ENCODE peak calls at places on chromosomes 16 and 17, in six cellular contexts. One of them, this sample, is unnamed.

GRCh38 chr17:80649672-80650338 is 105.2 kb downstream of the RPTOR start:
- DNase-seq in naive thymus-derived CD4-positive, alpha-beta T cell: peak; percentile 68
- DNase-seq in tibial nerve: peak; percentile 40
- DNase-seq in left ventricle myocardium inferior: peak; percentile 57
- DNase-seq in psoas muscle: peak; percentile 69
- DNase-seq in mammary epithelial cell: peak; percentile 74
- DNase-seq in this sample: peak; percentile 81

GRCh38 chr17:46962374-46962790 is 16.7 kb downstream of the RPRML start:
- DNase-seq in naive thymus-derived CD4-positive, alpha-beta T cell: no peak
- DNase-seq in left ventricle myocardium inferior: no peak
- DNase-seq in tibial nerve: no peak
- DNase-seq in psoas muscle: no peak
- DNase-seq in mammary epithelial cell: no peak
- DNase-seq in this sample: peak; percentile 80

GRCh38 chr17:28008526-28008925 is 34.0 kb upstream of the NLK start:
- DNase-seq in tibial nerve: no peak
- DNase-seq in left ventricle myocardium inferior: peak; percentile 22
- DNase-seq in mammary epithelial cell: peak; percentile 60
- DNase-seq in psoas muscle: no peak
- DNase-seq in naive thymus-derived CD4-positive, alpha-beta T cell: no peak
- DNase-seq in this sample: peak; percentile 64

GRCh38 chr17:27199948-27200347 is 94.0 kb upstream of the WSB1 start:
- DNase-seq in naive thymus-derived CD4-positive, alpha-beta T cell: no peak
- DNase-seq in psoas muscle: no peak
- DNase-seq in tibial nerve: no peak
- DNase-seq in mammary epithelial cell: peak; percentile 8
- DNase-seq in left ventricle myocardium inferior: no peak
- DNase-seq in this sample: no peak

GRCh38 chr17:82030470-82031302 is 792 bp upstream of the RAC3 start:
- DNase-seq in left ventricle myocardium inferior: peak; percentile 81
- DNase-seq in psoas muscle: peak; percentile 87
- DNase-seq in naive thymus-derived CD4-positive, alpha-beta T cell: peak; percentile 83
- DNase-seq in mammary epithelial cell: peak; percentile 58
- DNase-seq in tibial nerve: peak; percentile 55
- DNase-seq in this sample: no peak

GRCh38 chr16:31487720-31488629 is 5.1 kb downstream of the SLC5A2 start:
- DNase-seq in mammary epithelial cell: peak; percentile 66
- DNase-seq in tibial nerve: no peak
- DNase-seq in naive thymus-derived CD4-positive, alpha-beta T cell: peak; percentile 79
- DNase-seq in left ventricle myocardium inferior: peak; percentile 37
- DNase-seq in psoas muscle: peak; percentile 49
- DNase-seq in this sample: peak; percentile 33

GRCh38 chr17:40325156-40326013 is 16.4 kb downstream of the RARA start:
- DNase-seq in psoas muscle: peak; percentile 18
- DNase-seq in left ventricle myocardium inferior: peak; percentile 14
- DNase-seq in mammary epithelial cell: no peak
- DNase-seq in tibial nerve: no peak
- DNase-seq in naive thymus-derived CD4-positive, alpha-beta T cell: no peak
- DNase-seq in this sample: no peak

GRCh38 chr17:77504652-77505459 is 364.1 kb downstream of the SEC14L1 start:
- DNase-seq in psoas muscle: no peak
- DNase-seq in mammary epithelial cell: no peak
- DNase-seq in tibial nerve: no peak
- DNase-seq in left ventricle myocardium inferior: no peak
- DNase-seq in naive thymus-derived CD4-positive, alpha-beta T cell: no peak
- DNase-seq in this sample: no peak

GRCh38 chr16:14321542-14321941 is 250.4 kb downstream of the MRTFB start:
- DNase-seq in psoas muscle: no peak
- DNase-seq in mammary epithelial cell: peak; percentile 59
- DNase-seq in naive thymus-derived CD4-positive, alpha-beta T cell: no peak
- DNase-seq in left ventricle myocardium inferior: peak; percentile 74
- DNase-seq in tibial nerve: no peak
- DNase-seq in this sample: no peak

GRCh38 chr17:66772148-66772812 is 62.6 kb upstream of the CACNG5 start:
- DNase-seq in tibial nerve: no peak
- DNase-seq in naive thymus-derived CD4-positive, alpha-beta T cell: no peak
- DNase-seq in psoas muscle: no peak
- DNase-seq in mammary epithelial cell: no peak
- DNase-seq in left ventricle myocardium inferior: no peak
- DNase-seq in this sample: no peak

GRCh38 chr17:15414502-15415348 is 52.7 kb downstream of the CDRT4 start:
- DNase-seq in left ventricle myocardium inferior: peak; percentile 82
- DNase-seq in naive thymus-derived CD4-positive, alpha-beta T cell: no peak
- DNase-seq in psoas muscle: peak; percentile 89
- DNase-seq in mammary epithelial cell: no peak
- DNase-seq in tibial nerve: no peak
- DNase-seq in this sample: no peak

GRCh38 chr17:81365148-81365600 is 30.1 kb upstream of the BAHCC1 start:
- DNase-seq in tibial nerve: no peak
- DNase-seq in left ventricle myocardium inferior: no peak
- DNase-seq in psoas muscle: peak; percentile 63
- DNase-seq in mammary epithelial cell: peak; percentile 82
- DNase-seq in naive thymus-derived CD4-positive, alpha-beta T cell: no peak
- DNase-seq in this sample: no peak

GRCh38 chr17:78723957-78724356 is 58.1 kb downstream of the CYTH1 start:
- DNase-seq in psoas muscle: no peak
- DNase-seq in mammary epithelial cell: no peak
- DNase-seq in tibial nerve: no peak
- DNase-seq in left ventricle myocardium inferior: no peak
- DNase-seq in naive thymus-derived CD4-positive, alpha-beta T cell: no peak
- DNase-seq in this sample: no peak

GRCh38 chr17:50668025-50668837 is 33.5 kb downstream of the ABCC3 start:
- DNase-seq in tibial nerve: no peak
- DNase-seq in left ventricle myocardium inferior: no peak
- DNase-seq in naive thymus-derived CD4-positive, alpha-beta T cell: no peak
- DNase-seq in mammary epithelial cell: no peak
- DNase-seq in psoas muscle: no peak
- DNase-seq in this sample: peak; percentile 37

GRCh38 chr16:19810817-19811731 is 73.6 kb downstream of the GPRC5B start:
- DNase-seq in left ventricle myocardium inferior: no peak
- DNase-seq in psoas muscle: no peak
- DNase-seq in tibial nerve: no peak
- DNase-seq in mammary epithelial cell: peak; percentile 73
- DNase-seq in naive thymus-derived CD4-positive, alpha-beta T cell: no peak
- DNase-seq in this sample: peak; percentile 72

GRCh38 chr17:63474174-63474913 is 2.5 kb upstream of the ACE start:
- DNase-seq in tibial nerve: no peak
- DNase-seq in psoas muscle: no peak
- DNase-seq in mammary epithelial cell: no peak
- DNase-seq in left ventricle myocardium inferior: peak; percentile 57
- DNase-seq in naive thymus-derived CD4-positive, alpha-beta T cell: no peak
- DNase-seq in this sample: no peak

GRCh38 chr17:63476857-63477470 is at the start of gene ACE:
- DNase-seq in psoas muscle: peak; percentile 40
- DNase-seq in tibial nerve: no peak
- DNase-seq in naive thymus-derived CD4-positive, alpha-beta T cell: peak; percentile 18
- DNase-seq in mammary epithelial cell: no peak
- DNase-seq in left ventricle myocardium inferior: peak; percentile 41
- DNase-seq in this sample: peak; percentile 41

GRCh38 chr17:63474914-63475460 is 1.9 kb upstream of the ACE start:
- DNase-seq in psoas muscle: no peak
- DNase-seq in mammary epithelial cell: no peak
- DNase-seq in naive thymus-derived CD4-positive, alpha-beta T cell: no peak
- DNase-seq in left ventricle myocardium inferior: no peak
- DNase-seq in tibial nerve: no peak
- DNase-seq in this sample: no peak

GRCh38 chr17:63476494-63476856 is 386 bp upstream of the ACE start:
- DNase-seq in naive thymus-derived CD4-positive, alpha-beta T cell: no peak
- DNase-seq in tibial nerve: no peak
- DNase-seq in mammary epithelial cell: no peak
- DNase-seq in left ventricle myocardium inferior: no peak
- DNase-seq in psoas muscle: no peak
- DNase-seq in this sample: no peak

GRCh38 chr17:63475491-63476412 is 1.1 kb upstream of the ACE start:
- DNase-seq in left ventricle myocardium inferior: no peak
- DNase-seq in tibial nerve: no peak
- DNase-seq in naive thymus-derived CD4-positive, alpha-beta T cell: no peak
- DNase-seq in psoas muscle: no peak
- DNase-seq in mammary epithelial cell: no peak
- DNase-seq in this sample: no peak
- H3K4me3 ChIP-seq in left ventricle myocardium inferior: peak overlapping the region; percentile 74
- H3K4me3 ChIP-seq in tibial nerve: no peak overlapping the region
- H3K4me3 ChIP-seq in naive thymus-derived CD4-positive, alpha-beta T cell: no peak overlapping the region
- H3K4me3 ChIP-seq in psoas muscle: no peak overlapping the region
- H3K4me3 ChIP-seq in mammary epithelial cell: no peak overlapping the region
- H3K4me3 ChIP-seq in this sample: no peak overlapping the region

GRCh38 chr16:35797811-35798210 is 2338.4 kb downstream of the TP53TG3F start:
- DNase-seq in left ventricle myocardium inferior: no peak
- DNase-seq in psoas muscle: no peak
- DNase-seq in tibial nerve: no peak
- DNase-seq in naive thymus-derived CD4-positive, alpha-beta T cell: no peak
- DNase-seq in mammary epithelial cell: no peak
- DNase-seq in this sample: no peak

GRCh38 chr16:35795361-35796029 is 2336.1 kb downstream of the TP53TG3F start:
- DNase-seq in naive thymus-derived CD4-positive, alpha-beta T cell: no peak
- DNase-seq in left ventricle myocardium inferior: no peak
- DNase-seq in tibial nerve: no peak
- DNase-seq in mammary epithelial cell: no peak
- DNase-seq in psoas muscle: no peak
- DNase-seq in this sample: no peak

GRCh38 chr16:35798885-35799426 is 2339.5 kb downstream of the TP53TG3F start:
- DNase-seq in psoas muscle: no peak
- DNase-seq in naive thymus-derived CD4-positive, alpha-beta T cell: no peak
- DNase-seq in tibial nerve: no peak
- DNase-seq in left ventricle myocardium inferior: peak; percentile 69
- DNase-seq in mammary epithelial cell: no peak
- DNase-seq in this sample: peak; percentile 60
- H3K9me3 ChIP-seq in psoas muscle: no peaks in the 10 kb centered on the region
- H3K9me3 ChIP-seq in naive thymus-derived CD4-positive, alpha-beta T cell: no peaks in the 10 kb centered on the region
- H3K9me3 ChIP-seq in tibial nerve: peaks cover 16% of the 10 kb centered on the region
- H3K9me3 ChIP-seq in left ventricle myocardium inferior: peaks cover 4% of the 10 kb centered on the region
- H3K9me3 ChIP-seq in mammary epithelial cell: peaks cover 24% of the 10 kb centered on the region
- H3K9me3 ChIP-seq in this sample: no peaks in the 10 kb centered on the region

GRCh38 chr16:89489731-89490385 is 503 bp downstream of the ANKRD11 start:
- DNase-seq in mammary epithelial cell: no peak
- DNase-seq in left ventricle myocardium inferior: no peak
- DNase-seq in naive thymus-derived CD4-positive, alpha-beta T cell: no peak
- DNase-seq in psoas muscle: no peak
- DNase-seq in tibial nerve: no peak
- DNase-seq in this sample: no peak
- H3K4me3 ChIP-seq in mammary epithelial cell: peak overlapping the region; percentile 56
- H3K4me3 ChIP-seq in left ventricle myocardium inferior: peak overlapping the region; percentile 93
- H3K4me3 ChIP-seq in naive thymus-derived CD4-positive, alpha-beta T cell: no peak overlapping the region
- H3K4me3 ChIP-seq in psoas muscle: peak overlapping the region; percentile 77
- H3K4me3 ChIP-seq in tibial nerve: peak overlapping the region; percentile 94
- H3K4me3 ChIP-seq in this sample: peak overlapping the region; percentile 58

GRCh38 chr16:3389663-3390338 is 11.0 kb downstream of the ZSCAN32 start:
- DNase-seq in psoas muscle: no peak
- DNase-seq in mammary epithelial cell: no peak
- DNase-seq in tibial nerve: no peak
- DNase-seq in left ventricle myocardium inferior: no peak
- DNase-seq in naive thymus-derived CD4-positive, alpha-beta T cell: no peak
- DNase-seq in this sample: no peak
- H3K9me3 ChIP-seq in psoas muscle: peaks cover 84% of the 10 kb centered on the region
- H3K9me3 ChIP-seq in mammary epithelial cell: peaks cover 3% of the 10 kb centered on the region
- H3K9me3 ChIP-seq in tibial nerve: peaks cover 85% of the 10 kb centered on the region
- H3K9me3 ChIP-seq in left ventricle myocardium inferior: peaks cover 85% of the 10 kb centered on the region
- H3K9me3 ChIP-seq in naive thymus-derived CD4-positive, alpha-beta T cell: peaks cover 17% of the 10 kb centered on the region
- H3K9me3 ChIP-seq in this sample: peaks cover 34% of the 10 kb centered on the region

DNA sequence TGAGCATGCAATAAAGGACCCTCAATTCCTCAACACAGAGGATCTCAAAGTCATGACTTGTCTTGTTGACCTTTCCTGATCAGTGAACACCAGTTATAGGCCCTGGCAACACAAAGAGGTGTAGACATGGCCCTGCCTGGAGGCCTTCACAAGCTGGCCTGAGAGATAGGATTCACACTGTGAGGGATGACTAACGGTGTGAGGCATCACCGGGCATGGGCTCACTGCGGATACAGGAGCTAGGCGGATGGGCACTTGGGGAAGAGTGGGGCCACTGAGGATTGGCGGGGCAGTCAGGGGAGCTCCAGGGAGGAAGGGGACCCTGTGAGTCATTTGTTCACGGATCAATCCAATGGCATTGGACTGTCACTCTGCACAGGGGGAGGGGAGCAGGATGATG is 117.4 kb downstream of the SDK2 start:
- DNase-seq in mammary epithelial cell: no peak
- DNase-seq in naive thymus-derived CD4-positive, alpha-beta T cell: no peak
- DNase-seq in left ventricle myocardium inferior: no peak
- DNase-seq in psoas muscle: no peak
- DNase-seq in tibial nerve: no peak
- DNase-seq in this sample: peak; percentile 76
- H3K4me3 ChIP-seq in mammary epithelial cell: no peak overlapping the region
- H3K4me3 ChIP-seq in naive thymus-derived CD4-positive, alpha-beta T cell: no peak overlapping the region
- H3K4me3 ChIP-seq in left ventricle myocardium inferior: no peak overlapping the region
- H3K4me3 ChIP-seq in psoas muscle: no peak overlapping the region
- H3K4me3 ChIP-seq in tibial nerve: no peak overlapping the region
- H3K4me3 ChIP-seq in this sample: no peak overlapping the region

This sample was measured in MG63.